ENCODE peak calls at places on chromosome 1, in nine cellular contexts. One of them, this sample, is unnamed.

GRCh38 chr1:232278925-232279324 is 351.0 kb downstream of the SIPA1L2 start:
- DNase-seq in activated T-cell treated with anti-CD3 and anti-CD28 coated beads, Interleukin-2, amount 50 U/mL, for 72 hours: no peak
- DNase-seq in stimulated activated CD4-positive, alpha-beta T cell treated with anti-CD3 and anti-CD28 coated beads, Interleukin-12 subunit alpha, Interleukin-12 subunit beta, amount 100 ng/mL, for 24 hours: no peak
- DNase-seq in aorta: no peak
- DNase-seq in tibial artery: no peak
- DNase-seq in activated CD4-positive, alpha-beta T cell treated with anti-CD3 and anti-CD28 coated beads, Interleukin-2, amount 10 ng/mL, durations not matched to agents 7 days and 5 days: no peak
- DNase-seq in iris pigment epithelial cell: no peak
- DNase-seq in dorsolateral prefrontal cortex: no peak
- DNase-seq in choroid plexus epithelial cell: no peak
- DNase-seq in this sample: no peak

GRCh38 chr1:243596441-243597183 is 253.4 kb downstream of the AKT3 start:
- DNase-seq in activated T-cell treated with anti-CD3 and anti-CD28 coated beads, Interleukin-2, amount 50 U/mL, for 72 hours: peak; percentile 47
- DNase-seq in stimulated activated CD4-positive, alpha-beta T cell treated with anti-CD3 and anti-CD28 coated beads, Interleukin-12 subunit alpha, Interleukin-12 subunit beta, amount 100 ng/mL, for 24 hours: no peak
- DNase-seq in aorta: no peak
- DNase-seq in tibial artery: no peak
- DNase-seq in activated CD4-positive, alpha-beta T cell treated with anti-CD3 and anti-CD28 coated beads, Interleukin-2, amount 10 ng/mL, durations not matched to agents 7 days and 5 days: peak; percentile 41
- DNase-seq in iris pigment epithelial cell: peak; percentile 98
- DNase-seq in dorsolateral prefrontal cortex: no peak
- DNase-seq in choroid plexus epithelial cell: peak; percentile 95
- DNase-seq in this sample: no peak

GRCh38 chr1:22500476-22500875 is 48.8 kb downstream of the ZBTB40 start:
- DNase-seq in activated T-cell treated with anti-CD3 and anti-CD28 coated beads, Interleukin-2, amount 50 U/mL, for 72 hours: no peak
- DNase-seq in stimulated activated CD4-positive, alpha-beta T cell treated with anti-CD3 and anti-CD28 coated beads, Interleukin-12 subunit alpha, Interleukin-12 subunit beta, amount 100 ng/mL, for 24 hours: no peak
- DNase-seq in aorta: no peak
- DNase-seq in tibial artery: peak; percentile 34
- DNase-seq in activated CD4-positive, alpha-beta T cell treated with anti-CD3 and anti-CD28 coated beads, Interleukin-2, amount 10 ng/mL, durations not matched to agents 7 days and 5 days: no peak
- DNase-seq in iris pigment epithelial cell: peak; percentile 78
- DNase-seq in dorsolateral prefrontal cortex: no peak
- DNase-seq in choroid plexus epithelial cell: peak; percentile 70
- DNase-seq in this sample: no peak

GRCh38 chr1:71666609-71667008 is 585.8 kb upstream of the ZRANB2 start:
- DNase-seq in activated T-cell treated with anti-CD3 and anti-CD28 coated beads, Interleukin-2, amount 50 U/mL, for 72 hours: no peak
- DNase-seq in stimulated activated CD4-positive, alpha-beta T cell treated with anti-CD3 and anti-CD28 coated beads, Interleukin-12 subunit alpha, Interleukin-12 subunit beta, amount 100 ng/mL, for 24 hours: no peak
- DNase-seq in aorta: no peak
- DNase-seq in tibial artery: no peak
- DNase-seq in activated CD4-positive, alpha-beta T cell treated with anti-CD3 and anti-CD28 coated beads, Interleukin-2, amount 10 ng/mL, durations not matched to agents 7 days and 5 days: no peak
- DNase-seq in iris pigment epithelial cell: peak; percentile 25
- DNase-seq in dorsolateral prefrontal cortex: no peak
- DNase-seq in choroid plexus epithelial cell: no peak
- DNase-seq in this sample: no peak

GRCh38 chr1:201538618-201539551 is at the start of gene NAV1:
- DNase-seq in activated T-cell treated with anti-CD3 and anti-CD28 coated beads, Interleukin-2, amount 50 U/mL, for 72 hours: peak; percentile 15
- DNase-seq in stimulated activated CD4-positive, alpha-beta T cell treated with anti-CD3 and anti-CD28 coated beads, Interleukin-12 subunit alpha, Interleukin-12 subunit beta, amount 100 ng/mL, for 24 hours: no peak
- DNase-seq in aorta: peak; percentile 95
- DNase-seq in tibial artery: peak; percentile 67
- DNase-seq in activated CD4-positive, alpha-beta T cell treated with anti-CD3 and anti-CD28 coated beads, Interleukin-2, amount 10 ng/mL, durations not matched to agents 7 days and 5 days: no peak
- DNase-seq in iris pigment epithelial cell: peak; percentile 49
- DNase-seq in dorsolateral prefrontal cortex: peak; percentile 75
- DNase-seq in choroid plexus epithelial cell: no peak
- DNase-seq in this sample: peak; percentile 81

GRCh38 chr1:4132525-4133308 is 232.6 kb upstream of the C1orf174 start:
- DNase-seq in activated T-cell treated with anti-CD3 and anti-CD28 coated beads, Interleukin-2, amount 50 U/mL, for 72 hours: no peak
- DNase-seq in stimulated activated CD4-positive, alpha-beta T cell treated with anti-CD3 and anti-CD28 coated beads, Interleukin-12 subunit alpha, Interleukin-12 subunit beta, amount 100 ng/mL, for 24 hours: no peak
- DNase-seq in aorta: peak; percentile 54
- DNase-seq in tibial artery: no peak
- DNase-seq in activated CD4-positive, alpha-beta T cell treated with anti-CD3 and anti-CD28 coated beads, Interleukin-2, amount 10 ng/mL, durations not matched to agents 7 days and 5 days: no peak
- DNase-seq in iris pigment epithelial cell: no peak
- DNase-seq in dorsolateral prefrontal cortex: no peak
- DNase-seq in choroid plexus epithelial cell: no peak
- DNase-seq in this sample: no peak

GRCh38 chr1:40532844-40533424 is 1.5 kb downstream of the ZNF684 start:
- DNase-seq in activated T-cell treated with anti-CD3 and anti-CD28 coated beads, Interleukin-2, amount 50 U/mL, for 72 hours: peak; percentile 37
- DNase-seq in stimulated activated CD4-positive, alpha-beta T cell treated with anti-CD3 and anti-CD28 coated beads, Interleukin-12 subunit alpha, Interleukin-12 subunit beta, amount 100 ng/mL, for 24 hours: no peak
- DNase-seq in aorta: no peak
- DNase-seq in tibial artery: no peak
- DNase-seq in activated CD4-positive, alpha-beta T cell treated with anti-CD3 and anti-CD28 coated beads, Interleukin-2, amount 10 ng/mL, durations not matched to agents 7 days and 5 days: peak; percentile 40
- DNase-seq in iris pigment epithelial cell: peak; percentile 66
- DNase-seq in dorsolateral prefrontal cortex: no peak
- DNase-seq in choroid plexus epithelial cell: peak; percentile 75
- DNase-seq in this sample: no peak

GRCh38 chr1:237050185-237050584 is 8.2 kb downstream of the RYR2 start:
- DNase-seq in activated T-cell treated with anti-CD3 and anti-CD28 coated beads, Interleukin-2, amount 50 U/mL, for 72 hours: no peak
- DNase-seq in stimulated activated CD4-positive, alpha-beta T cell treated with anti-CD3 and anti-CD28 coated beads, Interleukin-12 subunit alpha, Interleukin-12 subunit beta, amount 100 ng/mL, for 24 hours: no peak
- DNase-seq in aorta: no peak
- DNase-seq in tibial artery: no peak
- DNase-seq in activated CD4-positive, alpha-beta T cell treated with anti-CD3 and anti-CD28 coated beads, Interleukin-2, amount 10 ng/mL, durations not matched to agents 7 days and 5 days: no peak
- DNase-seq in iris pigment epithelial cell: no peak
- DNase-seq in dorsolateral prefrontal cortex: no peak
- DNase-seq in choroid plexus epithelial cell: no peak
- DNase-seq in this sample: no peak

GRCh38 chr1:31216016-31216415 is 23.7 kb downstream of the NKAIN1 start:
- DNase-seq in activated T-cell treated with anti-CD3 and anti-CD28 coated beads, Interleukin-2, amount 50 U/mL, for 72 hours: no peak
- DNase-seq in stimulated activated CD4-positive, alpha-beta T cell treated with anti-CD3 and anti-CD28 coated beads, Interleukin-12 subunit alpha, Interleukin-12 subunit beta, amount 100 ng/mL, for 24 hours: no peak
- DNase-seq in aorta: no peak
- DNase-seq in tibial artery: no peak
- DNase-seq in activated CD4-positive, alpha-beta T cell treated with anti-CD3 and anti-CD28 coated beads, Interleukin-2, amount 10 ng/mL, durations not matched to agents 7 days and 5 days: no peak
- DNase-seq in iris pigment epithelial cell: peak; percentile 37
- DNase-seq in dorsolateral prefrontal cortex: peak; percentile 31
- DNase-seq in choroid plexus epithelial cell: peak; percentile 53
- DNase-seq in this sample: no peak

GRCh38 chr1:167599839-167600581 is 30.0 kb upstream of the RCSD1 start:
- DNase-seq in activated T-cell treated with anti-CD3 and anti-CD28 coated beads, Interleukin-2, amount 50 U/mL, for 72 hours: peak; percentile 32
- DNase-seq in stimulated activated CD4-positive, alpha-beta T cell treated with anti-CD3 and anti-CD28 coated beads, Interleukin-12 subunit alpha, Interleukin-12 subunit beta, amount 100 ng/mL, for 24 hours: no peak
- DNase-seq in aorta: no peak
- DNase-seq in tibial artery: peak; percentile 41
- DNase-seq in activated CD4-positive, alpha-beta T cell treated with anti-CD3 and anti-CD28 coated beads, Interleukin-2, amount 10 ng/mL, durations not matched to agents 7 days and 5 days: peak; percentile 69
- DNase-seq in iris pigment epithelial cell: peak; percentile 61
- DNase-seq in dorsolateral prefrontal cortex: no peak
- DNase-seq in choroid plexus epithelial cell: peak; percentile 87
- DNase-seq in this sample: no peak

GRCh38 chr1:226813671-226814591 is 56.5 kb upstream of the PSEN2 start:
- DNase-seq in activated T-cell treated with anti-CD3 and anti-CD28 coated beads, Interleukin-2, amount 50 U/mL, for 72 hours: no peak
- DNase-seq in stimulated activated CD4-positive, alpha-beta T cell treated with anti-CD3 and anti-CD28 coated beads, Interleukin-12 subunit alpha, Interleukin-12 subunit beta, amount 100 ng/mL, for 24 hours: no peak
- DNase-seq in aorta: no peak
- DNase-seq in tibial artery: no peak
- DNase-seq in activated CD4-positive, alpha-beta T cell treated with anti-CD3 and anti-CD28 coated beads, Interleukin-2, amount 10 ng/mL, durations not matched to agents 7 days and 5 days: no peak
- DNase-seq in iris pigment epithelial cell: no peak
- DNase-seq in dorsolateral prefrontal cortex: no peak
- DNase-seq in choroid plexus epithelial cell: no peak
- DNase-seq in this sample: no peak

GRCh38 chr1:46489638-46490602 is at the start of gene DMBX1:
- DNase-seq in activated T-cell treated with anti-CD3 and anti-CD28 coated beads, Interleukin-2, amount 50 U/mL, for 72 hours: peak; percentile 45
- DNase-seq in stimulated activated CD4-positive, alpha-beta T cell treated with anti-CD3 and anti-CD28 coated beads, Interleukin-12 subunit alpha, Interleukin-12 subunit beta, amount 100 ng/mL, for 24 hours: peak; percentile 36
- DNase-seq in aorta: peak; percentile 71
- DNase-seq in tibial artery: no peak
- DNase-seq in activated CD4-positive, alpha-beta T cell treated with anti-CD3 and anti-CD28 coated beads, Interleukin-2, amount 10 ng/mL, durations not matched to agents 7 days and 5 days: peak; percentile 38
- DNase-seq in iris pigment epithelial cell: peak; percentile 11
- DNase-seq in dorsolateral prefrontal cortex: no peak
- DNase-seq in choroid plexus epithelial cell: no peak
- DNase-seq in this sample: no peak

GRCh38 chr1:61953076-61953789 is 211.0 kb downstream of the PATJ start:
- DNase-seq in activated T-cell treated with anti-CD3 and anti-CD28 coated beads, Interleukin-2, amount 50 U/mL, for 72 hours: no peak
- DNase-seq in stimulated activated CD4-positive, alpha-beta T cell treated with anti-CD3 and anti-CD28 coated beads, Interleukin-12 subunit alpha, Interleukin-12 subunit beta, amount 100 ng/mL, for 24 hours: no peak
- DNase-seq in aorta: no peak
- DNase-seq in tibial artery: no peak
- DNase-seq in activated CD4-positive, alpha-beta T cell treated with anti-CD3 and anti-CD28 coated beads, Interleukin-2, amount 10 ng/mL, durations not matched to agents 7 days and 5 days: no peak
- DNase-seq in iris pigment epithelial cell: no peak
- DNase-seq in dorsolateral prefrontal cortex: no peak
- DNase-seq in choroid plexus epithelial cell: peak; percentile 58
- DNase-seq in this sample: no peak

GRCh38 chr1:201726700-201727099 is 102.3 kb upstream of the IPO9 start:
- DNase-seq in activated T-cell treated with anti-CD3 and anti-CD28 coated beads, Interleukin-2, amount 50 U/mL, for 72 hours: no peak
- DNase-seq in stimulated activated CD4-positive, alpha-beta T cell treated with anti-CD3 and anti-CD28 coated beads, Interleukin-12 subunit alpha, Interleukin-12 subunit beta, amount 100 ng/mL, for 24 hours: no peak
- DNase-seq in aorta: no peak
- DNase-seq in tibial artery: no peak
- DNase-seq in activated CD4-positive, alpha-beta T cell treated with anti-CD3 and anti-CD28 coated beads, Interleukin-2, amount 10 ng/mL, durations not matched to agents 7 days and 5 days: no peak
- DNase-seq in iris pigment epithelial cell: no peak
- DNase-seq in dorsolateral prefrontal cortex: no peak
- DNase-seq in choroid plexus epithelial cell: peak; percentile 55
- DNase-seq in this sample: no peak

GRCh38 chr1:85579619-85580018 is 942 bp upstream of the CCN1 start:
- DNase-seq in activated T-cell treated with anti-CD3 and anti-CD28 coated beads, Interleukin-2, amount 50 U/mL, for 72 hours: no peak
- DNase-seq in stimulated activated CD4-positive, alpha-beta T cell treated with anti-CD3 and anti-CD28 coated beads, Interleukin-12 subunit alpha, Interleukin-12 subunit beta, amount 100 ng/mL, for 24 hours: no peak
- DNase-seq in aorta: peak; percentile 79
- DNase-seq in tibial artery: no peak
- DNase-seq in activated CD4-positive, alpha-beta T cell treated with anti-CD3 and anti-CD28 coated beads, Interleukin-2, amount 10 ng/mL, durations not matched to agents 7 days and 5 days: no peak
- DNase-seq in iris pigment epithelial cell: peak; percentile 70
- DNase-seq in dorsolateral prefrontal cortex: no peak
- DNase-seq in choroid plexus epithelial cell: peak; percentile 60
- DNase-seq in this sample: no peak